ENCODE peak calls at places on chromosomes 6 and 20, in eight cellular contexts. B is psoas muscle; T is mammary epithelial cell; O is A549; E is upper lobe of left lung; Y is naive thymus-derived CD4-positive, alpha-beta T cell; K is uterus; F is CD8-positive, alpha-beta T cell. Q is an unnamed sample. For H3K4me1, the result is how much of the 10 kb centered on the place peaks cover.

GRCh38 chr6:15512126-15512525 is 150.7 kb downstream of the DTNBP1 start:
- DNase-seq in T (no peak), E (no peak), Y (no peak), K (no peak), F (no peak), O (no peak), B (no peak), Q (peak)

GRCh38 chr20:17664025-17664638 is 17.9 kb downstream of the RRBP1 start:
- DNase-seq in O (no peak), E (no peak), K (no peak), Y (no peak), T (no peak), B (no peak), F (no peak), Q (no peak)

GRCh38 chr20:2695206-2695983 is 2.8 kb downstream of the EBF4 start:
- DNase-seq in O (no peak), E (no peak), B (no peak), Y (no peak), T (no peak), K (no peak), F (no peak), Q (no peak)

GRCh38 chr20:21368791-21369190 is 28.5 kb downstream of the NKX2-4 start:
- DNase-seq in E (no peak), F (no peak), K (no peak), T (no peak), O (no peak), B (no peak), Y (no peak), Q (no peak)

GRCh38 chr20:42936482-42936881 is 253.2 kb downstream of the PTPRT start:
- DNase-seq in O (no peak), B (no peak), T (no peak), Y (no peak), E (no peak), F (no peak), K (no peak), Q (no peak)

GRCh38 chr20:53843645-53844044 is 226.7 kb downstream of the BCAS1 start:
- DNase-seq in Y (no peak), B (no peak), E (no peak), T (no peak), F (no peak), O (no peak), K (no peak), Q (no peak)

GRCh38 chr6:53474010-53474409 is 70.9 kb downstream of the GCLC start:
- DNase-seq in T (peak), E (no peak), K (no peak), F (no peak), B (no peak), O (no peak), Y (no peak), Q (no peak)

GRCh38 chr20:38635721-38636285 is 34.2 kb downstream of the ARHGAP40 start:
- DNase-seq in E (no peak), B (no peak), T (peak), K (no peak), O (no peak), Y (no peak), F (no peak), Q (no peak)

DNA sequence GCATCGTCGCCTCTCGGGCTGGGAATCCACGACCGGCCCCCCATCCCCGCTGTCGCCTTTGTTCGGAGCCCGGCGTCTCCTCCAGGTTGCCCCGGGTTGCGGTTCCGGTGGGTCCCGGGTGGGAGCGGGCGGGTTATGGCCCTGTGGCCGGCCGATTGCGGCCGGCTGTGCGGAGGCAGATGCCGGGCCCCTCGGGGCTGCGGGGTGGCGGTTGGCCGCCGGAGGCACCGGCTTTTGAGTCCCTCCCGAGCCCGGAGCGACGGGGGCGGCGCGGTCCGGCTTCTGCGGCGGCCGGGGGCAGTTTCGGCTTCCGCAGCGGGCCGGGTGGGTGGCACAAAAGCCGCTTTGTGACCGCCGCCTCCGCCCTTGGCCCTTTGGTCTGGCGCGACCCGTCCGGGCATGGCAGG is 456 bp downstream of the LOC128125822 start:
- DNase-seq in Y (no peak), B (no peak), O (no peak), E (peak), F (no peak), T (no peak), K (no peak), Q (no peak)
- H3K4me1 ChIP-seq in Y (under half), B (under half), O (under half), E (under half), F (under half), T (under half), K (under half), Q (under half)

DNA sequence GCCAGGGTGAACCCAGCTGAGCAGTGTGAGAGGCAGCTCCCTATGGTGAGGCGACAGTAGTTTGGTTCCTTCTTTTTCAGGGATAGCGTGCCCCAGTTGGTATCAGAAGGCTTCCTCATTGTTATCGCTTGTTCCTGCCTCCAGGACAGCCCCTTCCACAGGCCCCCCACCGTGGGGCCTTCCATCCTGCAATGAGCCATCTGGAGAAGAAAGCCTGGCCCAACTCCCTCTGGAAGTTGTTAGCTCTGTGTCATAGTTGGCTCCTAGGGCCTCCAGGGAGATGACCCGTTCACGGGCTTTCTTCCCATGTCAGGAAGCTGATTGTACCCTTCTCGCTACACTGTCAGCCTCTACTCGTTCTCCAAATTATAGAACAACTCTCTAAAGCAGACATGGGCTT is 150.5 kb downstream of the FRK start:
- DNase-seq in O (no peak), Y (no peak), T (no peak), K (no peak), E (no peak), F (no peak), B (no peak), Q (no peak)
- H3K4me3 ChIP-seq in O (no peak), Y (no peak), T (no peak), K (no peak), E (no peak), F (no peak), B (no peak), Q (no peak)

GRCh38 chr6:158666637-158667359 is 16.9 kb downstream of the SYTL3 start:
- DNase-seq in T (no peak), E (peak), K (no peak), F (no peak), B (no peak), O (no peak), Y (no peak), Q (no peak)

GRCh38 chr6:158668707-158669103 is 18.9 kb downstream of the SYTL3 start:
- DNase-seq in O (no peak), B (no peak), F (no peak), K (no peak), E (no peak), T (no peak), Y (no peak), Q (no peak)

GRCh38 chr6:158667360-158667981 is 17.6 kb downstream of the SYTL3 start:
- DNase-seq in Y (no peak), O (no peak), B (no peak), F (no peak), K (no peak), T (no peak), E (no peak), Q (no peak)

GRCh38 chr6:158672726-158673125 is 22.9 kb downstream of the SYTL3 start:
- DNase-seq in F (no peak), O (no peak), T (no peak), B (no peak), E (no peak), Y (no peak), K (no peak), Q (no peak)

DNA sequence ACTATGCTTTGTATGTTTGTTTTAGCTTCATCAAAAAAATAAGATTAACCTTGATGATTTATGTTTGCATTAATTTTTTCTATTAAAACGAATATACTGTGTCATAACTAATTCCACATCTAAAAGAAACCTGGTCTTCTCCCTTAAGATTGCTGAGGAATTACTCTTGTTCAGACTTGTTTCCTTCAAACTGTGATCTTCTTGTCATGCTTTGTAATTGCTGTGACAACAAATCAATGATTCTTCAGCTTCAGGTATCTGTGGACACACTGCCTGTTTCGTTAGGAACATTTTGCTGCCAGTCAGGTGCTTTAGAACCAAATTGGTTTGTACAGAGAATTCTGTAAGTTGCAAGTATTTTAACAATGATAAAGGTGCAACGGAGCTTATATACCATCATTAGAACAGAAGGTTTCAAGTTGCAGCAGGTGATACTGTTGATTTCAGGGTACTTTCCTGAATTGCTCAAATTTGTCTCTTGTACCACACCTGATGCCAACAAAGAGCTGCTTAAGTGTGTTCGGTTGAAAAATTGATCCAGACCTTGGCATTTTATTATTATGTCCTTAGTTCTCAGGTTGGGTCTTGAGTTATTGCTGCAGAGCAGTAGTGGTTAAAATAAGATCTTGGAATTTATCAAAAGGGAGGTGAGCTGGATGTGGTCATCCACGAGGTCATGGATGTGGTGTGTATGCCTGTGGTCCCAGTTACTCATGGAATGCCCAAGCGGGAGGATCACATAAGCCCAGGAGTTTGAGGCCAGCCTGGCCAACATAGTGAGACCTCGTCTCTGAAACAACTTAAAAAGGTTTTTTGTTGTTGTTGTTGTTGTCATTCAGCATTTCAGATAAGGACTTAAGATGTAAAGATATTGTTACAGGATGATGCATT is 19.5 kb downstream of the SYTL3 start:
- DNase-seq in K (no peak), T (peak), Y (no peak), B (no peak), F (no peak), O (no peak), E (no peak), Q (no peak)
- H3K4me1 ChIP-seq in K (under half), T (under half), Y (under half), B (under half), F (under half), O (under half), E (under half), Q (under half)

GRCh38 chr6:1614767-1615650 is 5.3 kb downstream of the FOXC1 start:
- DNase-seq in K (no peak), O (no peak), B (peak), E (peak), Y (no peak), F (no peak), T (no peak), Q (no peak)
- H3K4me3 ChIP-seq in K (no peak), O (no peak), B (peak), E (peak), Y (no peak), F (no peak), T (no peak), Q (no peak)

DNA sequence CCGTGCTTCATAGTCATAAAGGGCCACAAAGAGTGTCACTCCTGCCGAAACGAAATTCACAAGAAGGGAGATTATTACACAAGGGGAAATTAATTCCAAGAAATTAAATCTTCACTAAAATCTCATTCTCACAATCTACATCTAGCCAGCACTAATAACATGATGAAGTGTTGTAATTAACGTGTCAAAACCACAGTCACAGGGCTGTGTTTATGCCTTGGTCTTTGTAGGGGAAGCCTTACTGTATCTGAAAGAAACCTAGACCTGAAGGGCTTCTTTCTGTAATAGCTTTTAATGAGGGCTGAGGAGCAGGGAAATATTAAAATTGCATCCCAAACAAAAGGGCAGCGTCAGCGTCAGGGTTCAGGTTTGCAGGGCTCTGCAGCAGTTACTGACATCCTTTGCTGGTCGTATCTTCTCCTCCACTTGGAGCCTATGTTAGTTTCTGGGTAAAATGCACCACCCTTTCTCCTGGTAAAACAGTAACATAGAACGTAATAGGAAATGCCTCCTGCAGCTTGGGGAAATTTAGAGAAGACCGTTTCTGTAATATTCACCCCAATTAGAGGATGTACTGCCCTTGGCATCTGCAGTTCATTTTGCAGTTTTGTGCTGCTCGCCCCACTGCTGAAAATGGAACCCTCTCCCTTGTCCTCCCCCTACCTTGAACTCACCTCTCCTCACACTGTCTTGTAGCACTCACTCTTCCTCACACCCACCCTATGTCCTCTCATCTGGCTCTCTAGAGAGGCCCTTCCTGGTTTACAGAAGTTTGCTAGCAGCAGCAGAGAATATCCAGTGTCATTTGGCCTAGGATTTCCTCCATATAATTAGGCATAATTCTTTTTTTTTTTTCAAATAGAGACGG is 109.0 kb upstream of the TRAF3IP2 start:
- DNase-seq in B (no peak), O (no peak), F (no peak), T (no peak), E (no peak), K (no peak), Y (no peak), Q (no peak)
- H3K4me1 ChIP-seq in B (under half), O (under half), F (under half), T (under half), E (under half), K (under half), Y (half or more), Q (under half)

GRCh38 chr6:117907600-117908245 is 659 bp downstream of the SLC35F1 start:
- DNase-seq in K (no peak), Y (no peak), F (no peak), E (peak), B (no peak), T (no peak), O (no peak), Q (peak)
- H3K4me3 ChIP-seq in K (peak), Y (no peak), F (no peak), E (peak), B (peak), T (no peak), O (peak), Q (peak)

GRCh38 chr6:113011803-113012202 is 664.7 kb downstream of the RFPL4B start:
- DNase-seq in F (no peak), K (no peak), T (no peak), Y (no peak), E (no peak), O (no peak), B (no peak), Q (no peak)

GRCh38 chr6:113018351-113019151 is 671.4 kb downstream of the RFPL4B start:
- DNase-seq in B (no peak), F (no peak), E (no peak), T (peak), O (no peak), K (peak), Y (no peak), Q (no peak)

GRCh38 chr6:113011389-113011788 is 664.3 kb downstream of the RFPL4B start:
- DNase-seq in Y (no peak), F (no peak), T (no peak), B (no peak), O (no peak), E (no peak), K (no peak), Q (no peak)

GRCh38 chr6:113017316-113017715 is 670.2 kb downstream of the RFPL4B start:
- DNase-seq in F (no peak), T (no peak), K (no peak), O (no peak), Y (no peak), E (no peak), B (no peak), Q (no peak)

DNA sequence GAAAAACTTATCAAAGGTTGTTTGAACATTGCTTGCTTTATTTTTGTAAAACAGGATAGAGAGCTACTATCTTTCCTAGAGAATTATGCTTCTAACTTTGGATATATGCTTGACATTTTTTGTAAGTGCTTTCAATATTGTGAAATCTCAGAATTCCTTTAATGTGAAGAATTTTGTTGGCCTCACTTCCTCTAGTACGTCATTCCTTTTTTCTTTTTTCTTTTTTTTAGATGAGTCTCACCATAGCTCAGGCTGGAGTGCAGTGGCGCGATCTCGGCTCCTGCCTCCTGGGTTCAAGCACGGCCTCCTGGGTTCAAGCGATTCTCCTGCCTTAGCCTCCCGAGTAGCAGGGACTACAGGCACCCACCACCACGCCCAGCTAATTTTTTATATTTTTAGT is 668.1 kb downstream of the RFPL4B start:
- DNase-seq in Y (no peak), K (no peak), F (no peak), E (no peak), B (no peak), T (no peak), O (no peak), Q (no peak)
- H3K4me1 ChIP-seq in Y (under half), K (under half), F (under half), E (under half), B (under half), T (under half), O (under half), Q (under half)

DNA sequence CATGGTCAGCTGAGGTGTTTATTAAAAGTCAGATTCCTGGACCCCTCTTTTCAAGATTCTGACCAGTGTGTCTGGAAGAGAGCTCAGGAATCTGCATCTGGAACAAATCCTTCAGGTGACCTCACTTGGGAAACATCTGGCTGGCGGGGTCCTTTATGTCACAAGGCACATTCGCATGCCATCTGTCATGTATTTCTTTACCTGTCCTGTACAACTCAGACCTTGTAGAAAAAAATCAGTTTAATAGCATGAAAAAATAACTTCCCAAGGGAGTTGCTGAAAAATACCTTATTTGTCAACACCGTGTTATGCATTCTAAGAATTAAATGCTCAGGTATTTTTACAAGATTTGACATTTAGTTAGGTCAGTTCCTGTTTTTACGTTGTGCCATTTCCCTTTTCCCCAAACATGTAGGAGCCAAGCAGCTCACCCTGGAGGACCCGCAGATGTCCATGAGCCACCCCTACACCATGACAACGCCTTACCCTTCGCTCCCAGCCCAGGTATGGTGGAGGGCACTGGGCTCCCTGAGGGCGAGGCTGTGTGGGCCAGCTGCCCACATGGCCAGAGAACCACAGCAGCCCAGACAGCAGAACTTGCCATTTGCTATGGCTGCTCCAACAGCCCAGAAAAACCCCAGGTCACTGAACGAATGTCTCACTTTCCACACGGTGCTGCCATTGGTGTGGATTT is 4.0 kb downstream of the IRF4 start:
- DNase-seq in K (no peak), O (no peak), Y (no peak), F (no peak), E (peak), B (no peak), T (no peak), Q (no peak)
- H3K4me3 ChIP-seq in K (no peak), O (no peak), Y (no peak), F (no peak), E (no peak), B (no peak), T (no peak), Q (no peak)

DNA sequence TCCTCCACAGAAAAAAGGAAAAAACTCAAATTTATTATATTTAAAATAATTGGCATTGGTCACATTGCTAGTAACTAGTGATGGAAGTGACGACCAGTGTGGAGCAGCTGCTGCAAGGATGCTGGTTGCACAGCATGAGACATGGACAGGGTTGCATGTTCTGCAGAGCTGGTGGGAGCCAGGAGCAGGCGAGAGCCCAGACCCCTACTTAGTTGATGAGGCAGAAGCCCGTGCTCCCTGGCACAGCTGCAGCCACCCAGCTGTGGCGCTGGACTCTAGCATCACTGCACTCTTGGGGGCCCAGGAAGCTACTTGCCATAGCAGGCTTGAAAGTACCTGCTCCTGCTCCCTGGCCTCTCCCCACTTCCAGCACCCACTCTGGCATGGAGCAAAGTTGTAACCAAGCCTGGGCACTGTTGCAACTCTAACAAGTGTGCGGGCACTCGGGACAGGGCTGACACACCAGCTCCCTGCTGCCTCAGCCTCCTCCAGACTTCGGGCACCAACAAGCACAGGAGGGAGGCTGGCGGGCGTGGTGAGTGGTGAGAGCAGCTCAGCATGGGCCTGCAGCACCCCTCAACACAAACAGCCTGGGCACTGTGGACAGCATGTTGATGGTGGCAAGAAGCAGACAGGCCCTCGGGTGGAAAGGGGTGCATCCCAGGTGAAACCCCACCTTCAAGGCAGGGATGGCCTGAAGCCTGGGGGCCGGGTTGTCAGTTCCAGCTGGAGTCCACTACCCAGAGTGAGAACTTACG is 69.6 kb downstream of the EYS start:
- DNase-seq in B (no peak), F (peak), K (no peak), T (no peak), O (no peak), E (peak), Y (no peak), Q (no peak)
- H3K4me1 ChIP-seq in B (under half), F (under half), K (under half), T (under half), O (under half), E (under half), Y (under half), Q (under half)

Q was measured in HAP-1.